ENCODE peak calls at places on chromosomes 11 and 22, in five cellular contexts. W, B, A, I and C are unnamed samples.

GRCh38 chr11:9906043-9906791 is 242.3 kb downstream of the SWAP70 start:
- ATAC-seq in W (no peak), B (no peak), A (no peak), I (peak), C (peak)

GRCh38 chr11:60858731-60859464 is 3.1 kb upstream of the PTGDR2 start:
- ATAC-seq in W (no peak), B (no peak), A (no peak), I (no peak), C (no peak)

GRCh38 chr11:94794287-94795168 is 26.4 kb downstream of the AMOTL1 start:
- ATAC-seq in W (peak), B (no peak), A (peak), I (no peak), C (peak)

GRCh38 chr11:14637868-14638409 is 5.7 kb upstream of the PDE3B start:
- ATAC-seq in W (no peak), B (no peak), A (no peak), I (no peak), C (no peak)

GRCh38 chr22:39414377-39414776 is 14.8 kb downstream of the TAB1 start:
- ATAC-seq in W (no peak), B (no peak), A (no peak), I (no peak), C (no peak)

GRCh38 chr11:15837901-15838489 is 518.4 kb downstream of the SOX6 start:
- ATAC-seq in W (no peak), B (no peak), A (no peak), I (peak), C (no peak)

GRCh38 chr11:75365711-75366181 is 14.3 kb upstream of the ARRB1 start:
- ATAC-seq in W (peak), B (no peak), A (no peak), I (no peak), C (peak)

GRCh38 chr11:77602385-77603105 is 12.8 kb downstream of the AQP11 start:
- ATAC-seq in W (no peak), B (peak), A (peak), I (peak), C (no peak)

GRCh38 chr11:95498731-95499396 is 267.9 kb upstream of the SESN3 start:
- ATAC-seq in W (no peak), B (no peak), A (no peak), I (no peak), C (no peak)

GRCh38 chr11:818396-819128 is at the start of gene PNPLA2:
- ATAC-seq in W (peak), B (no peak), A (no peak), I (peak), C (peak)

GRCh38 chr22:17910561-17911311 is 113.6 kb downstream of the MICAL3 start:
- ATAC-seq in W (peak), B (no peak), A (peak), I (peak), C (peak)

GRCh38 chr11:111541209-111542061 is 915 bp downstream of the LAYN start:
- ATAC-seq in W (peak), B (no peak), A (no peak), I (peak), C (peak)

GRCh38 chr22:43848366-43849171 is 13.7 kb downstream of the SULT4A1 start:
- ATAC-seq in W (no peak), B (peak), A (peak), I (peak), C (no peak)

GRCh38 chr22:39077513-39077840 is 402 bp downstream of the APOBEC3G start:
- ATAC-seq in W (no peak), B (no peak), A (no peak), I (no peak), C (no peak)

GRCh38 chr11:117313828-117314768 is 2.0 kb downstream of the BACE1 start:
- ATAC-seq in W (no peak), B (peak), A (peak), I (peak), C (no peak)

GRCh38 chr11:35619754-35620640 is 1.7 kb downstream of the FJX1 start:
- ATAC-seq in W (no peak), B (peak), A (peak), I (peak), C (no peak)

GRCh38 chr22:27718186-27719032 is 83.1 kb downstream of the MN1 start:
- ATAC-seq in W (peak), B (peak), A (peak), I (peak), C (peak)
- TF ChIP-seq EP300 in W (peak), B (no peak), A (no peak), I (no peak), C (no peak)

DNA sequence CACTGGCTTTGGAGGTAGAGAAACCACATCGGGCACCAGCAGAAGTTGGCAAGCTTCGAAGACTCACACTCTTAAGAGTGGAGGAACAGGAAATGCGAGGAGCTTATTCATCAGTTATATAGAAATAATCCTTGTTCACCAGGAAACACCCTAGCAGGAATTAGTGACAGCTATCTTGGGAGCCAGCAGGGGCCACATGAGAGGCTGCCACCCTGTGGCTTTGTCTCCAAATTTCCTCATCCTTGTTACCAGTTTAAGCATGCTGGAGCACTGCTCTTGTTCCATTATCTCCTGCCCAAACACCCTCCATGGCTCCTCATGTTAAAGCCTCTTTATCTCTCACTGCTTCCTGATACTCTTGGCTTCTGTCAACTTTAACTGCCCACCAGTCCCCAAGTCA is 131.0 kb downstream of the PLEKHA7 start:
- ATAC-seq in W (peak), B (no peak), A (peak), I (peak), C (no peak)
- TF ChIP-seq CTCF in W (peak), B (peak), A (peak), I (no peak), C (no peak)

GRCh38 chr11:63553759-63554158 is 9.4 kb downstream of the PLAAT2 start:
- ATAC-seq in W (no peak), B (peak), A (no peak), I (no peak), C (no peak)
- TF ChIP-seq POLR2AphosphoS5 in W (no peak), B (no peak), A (no peak), I (no peak), C (no peak)

GRCh38 chr22:47631571-47632102 is 869.2 kb downstream of the TBC1D22A start:
- ATAC-seq in W (no peak), B (no peak), A (peak), I (no peak), C (no peak)
- TF ChIP-seq EP300 in W (no peak), B (no peak), A (peak), I (no peak), C (no peak)